ENCODE peak calls at places on chromosomes 12 and 14, in five cellular contexts. V is H9, A is neuronal stem cell, B is IMR-90, I is mesenchymal stem cell. R is an unnamed sample.
A peak's percentile ranks its signal among the peaks of the same experiment; 100 is the strongest.

GRCh38 chr12:57476993-57477709 is 2.5 kb downstream of the ARHGAP9 start:
- DNase-seq in A (no peak), I (no peak), B (no peak), V (no peak), R (no peak)

GRCh38 chr12:100987552-100988277 is 193.1 kb downstream of the ANO4 start:
- DNase-seq in A (peak; percentile 31), I (peak; percentile 60), B (peak; percentile 70), V (peak; percentile 77), R (peak; percentile 37)

GRCh38 chr14:57519051-57519450 is 25.4 kb upstream of the CCDC198 start:
- DNase-seq in B (no peak), A (no peak), V (no peak), I (no peak), R (no peak)

GRCh38 chr12:121033625-121034349 is 5.3 kb downstream of the OASL start:
- DNase-seq in V (no peak), B (no peak), A (no peak), I (peak; percentile 18), R (no peak)

GRCh38 chr12:121581681-121582439 is 1.0 kb upstream of the KDM2B start:
- DNase-seq in I (peak; percentile 68), V (no peak), A (peak; percentile 8), B (peak; percentile 50), R (no peak)

GRCh38 chr14:88791629-88792571 is 853 bp downstream of the EML5 start:
- DNase-seq in B (no peak), V (peak; percentile 37), A (peak; percentile 12), I (no peak), R (no peak)

GRCh38 chr12:93427779-93428564 is 13.8 kb downstream of the UBE2N start:
- DNase-seq in V (no peak), A (no peak), B (peak; percentile 80), I (peak; percentile 31), R (no peak)

GRCh38 chr12:85004199-85004598 is 31.9 kb downstream of the TSPAN19 start:
- DNase-seq in V (no peak), B (no peak), A (no peak), I (no peak), R (no peak)

GRCh38 chr12:10175849-10176641 is 2.8 kb upstream of the TMEM52B start:
- DNase-seq in I (no peak), B (no peak), V (no peak), A (no peak), R (peak; percentile 60)

GRCh38 chr14:96793547-96793946 is 3.6 kb upstream of the VRK1 start:
- DNase-seq in A (no peak), I (no peak), V (no peak), B (no peak), R (no peak)

GRCh38 chr12:47882796-47883546 is 21.8 kb downstream of the VDR start:
- DNase-seq in B (no peak), V (no peak), I (no peak), A (no peak), R (no peak)

GRCh38 chr12:70994217-70994788 is 73.8 kb upstream of the PTPRR start:
- DNase-seq in A (no peak), V (no peak), I (peak; percentile 33), B (peak; percentile 42), R (no peak)

GRCh38 chr14:35470775-35471174 is 63.2 kb upstream of the INSM2 start:
- DNase-seq in B (peak; percentile 31), V (no peak), A (peak; percentile 26), I (peak; percentile 24), R (no peak)

GRCh38 chr12:89657090-89657489 is 51.5 kb downstream of the ATP2B1 start:
- DNase-seq in A (no peak), B (no peak), I (no peak), V (no peak), R (no peak)

GRCh38 chr12:13252616-13253015 is 56.1 kb downstream of the EMP1 start:
- DNase-seq in I (no peak), V (no peak), A (no peak), B (no peak), R (no peak)

GRCh38 chr12:48788852-48789775 is at the start of gene ADCY6:
- DNase-seq in A (peak; percentile 84), B (peak; percentile 70), I (peak; percentile 80), V (peak; percentile 86), R (peak; percentile 44)

GRCh38 chr14:105878554-105878953 is 352.2 kb downstream of the TMEM121 start:
- DNase-seq in V (no peak), A (no peak), I (no peak), B (no peak), R (no peak)

GRCh38 chr12:75751769-75752471 is 240.5 kb upstream of the KRR1 start:
- DNase-seq in V (no peak), B (peak; percentile 25), I (no peak), A (no peak), R (no peak)

GRCh38 chr12:94231718-94232117 is 83.3 kb downstream of the PLXNC1 start:
- DNase-seq in I (no peak), V (no peak), A (no peak), B (no peak), R (no peak)

GRCh38 chr12:109604902-109605536 is 31.4 kb downstream of the MVK start:
- DNase-seq in B (no peak), A (no peak), I (no peak), V (no peak), R (no peak)

GRCh38 chr12:1576410-1577240 is 17.8 kb downstream of the FBXL14 start:
- DNase-seq in A (no peak), B (peak; percentile 85), I (peak; percentile 88), V (no peak), R (no peak)

GRCh38 chr14:100422556-100423420 is 99.6 kb downstream of the SLC25A47 start:
- DNase-seq in V (no peak), I (no peak), B (peak; percentile 49), A (no peak), R (no peak)

DNA sequence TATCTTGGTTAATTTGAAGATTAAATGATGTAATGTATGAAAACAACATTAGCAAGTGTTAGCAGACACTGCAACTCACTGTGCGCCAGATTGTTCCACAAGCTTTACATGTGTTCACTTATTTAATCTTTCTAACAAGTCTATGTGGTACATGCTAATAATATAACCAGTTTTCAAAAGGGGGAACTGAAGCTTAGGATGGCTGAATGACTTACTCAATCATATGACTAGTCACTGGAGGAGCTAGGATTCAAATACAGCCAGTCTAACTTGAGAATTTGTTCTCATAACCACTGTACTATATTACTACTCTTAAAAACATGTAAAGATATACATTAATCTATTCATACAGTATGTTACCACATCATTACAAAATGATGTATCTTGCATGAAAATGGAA is 60.5 kb upstream of the LRIG3 start:
- DNase-seq in I (no peak), B (no peak), V (no peak), A (no peak), R (no peak)
- H3K27ac ChIP-seq in I (no peak overlapping the region), B (no peak overlapping the region), V (no peak overlapping the region), A (no peak overlapping the region), R (no peak overlapping the region)

GRCh38 chr14:60214003-60214402 is 35.0 kb upstream of the PPM1A start:
- DNase-seq in A (no peak), I (no peak), V (no peak), B (no peak), R (no peak)

GRCh38 chr14:60214415-60215126 is 34.5 kb upstream of the PPM1A start:
- DNase-seq in A (no peak), V (no peak), I (no peak), B (no peak), R (no peak)

GRCh38 chr14:60217713-60218112 is 31.3 kb upstream of the PPM1A start:
- DNase-seq in I (no peak), V (no peak), A (no peak), B (no peak), R (no peak)

GRCh38 chr14:60215127-60215444 is 33.9 kb upstream of the PPM1A start:
- DNase-seq in I (no peak), V (no peak), A (no peak), B (no peak), R (no peak)

DNA sequence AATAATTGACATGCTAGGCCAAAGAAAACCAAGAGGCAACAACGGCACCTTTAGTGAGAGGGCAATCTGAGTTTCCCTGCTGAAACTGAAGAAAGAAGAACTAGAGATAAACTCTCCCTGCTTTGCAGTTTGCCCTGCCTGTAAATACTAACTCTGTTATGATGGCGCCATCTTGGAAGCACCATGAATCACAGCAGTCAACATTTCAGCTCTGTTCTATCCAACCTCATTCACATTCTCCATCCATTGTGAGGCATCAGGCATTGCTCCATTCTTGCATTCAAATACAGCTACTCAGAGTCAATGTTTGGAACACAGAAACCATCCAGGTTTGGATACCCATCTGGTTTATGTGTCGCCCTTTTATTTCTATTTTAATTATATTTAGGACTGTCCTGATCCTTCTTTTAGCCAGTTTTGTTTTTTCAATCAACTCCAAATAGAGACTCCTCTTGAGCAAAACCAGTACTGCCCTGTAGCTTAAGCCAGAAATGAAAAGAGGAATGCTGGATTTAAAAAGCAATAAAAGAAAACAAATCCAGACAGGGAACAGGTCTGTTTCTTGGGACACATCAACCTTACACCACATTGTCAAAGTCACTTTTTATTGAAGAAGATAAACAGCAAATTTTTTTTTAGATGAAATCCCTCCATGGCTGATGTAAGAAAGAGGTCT is 33.4 kb upstream of the PPM1A start:
- DNase-seq in A (no peak), B (no peak), I (no peak), V (no peak), R (no peak)
- H3K18ac ChIP-seq in A (no peak overlapping the region), B (no peak overlapping the region), I (no peak overlapping the region), V (no peak overlapping the region), R (no peak overlapping the region)

GRCh38 chr14:61343471-61343870 is 22.1 kb downstream of the PRKCH start:
- DNase-seq in B (no peak), I (no peak), A (no peak), V (no peak), R (no peak)
- H3K27ac ChIP-seq in B (no peak overlapping the region), I (no peak overlapping the region), A (no peak overlapping the region), V (no peak overlapping the region), R (no peak overlapping the region)

DNA sequence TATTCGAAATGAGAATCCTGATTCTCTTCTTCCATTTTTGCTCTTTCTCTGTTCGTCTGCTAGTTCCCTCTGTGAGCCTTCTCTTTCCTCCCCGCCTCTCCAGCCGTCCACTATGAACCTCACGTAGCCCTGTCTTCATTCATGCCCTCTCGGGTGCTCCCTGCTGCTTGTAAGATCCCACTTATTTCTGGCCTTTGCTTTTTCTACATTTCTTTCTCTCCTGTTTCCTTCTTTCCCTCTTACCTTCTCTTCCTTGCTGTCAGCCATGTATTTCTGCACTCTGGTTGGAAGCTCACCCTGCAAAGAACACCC is 85.9 kb downstream of the SAMD4A start:
- DNase-seq in V (no peak), A (no peak), B (no peak), I (no peak), R (no peak)
- H3K18ac ChIP-seq in V (peak overlapping the region; percentile 42), A (peak overlapping the region; percentile 74), B (peak overlapping the region; percentile 95), I (peak overlapping the region; percentile 70), R (peak overlapping the region; percentile 95)

GRCh38 chr14:61438036-61438435 is 116.7 kb downstream of the PRKCH start:
- DNase-seq in V (no peak), A (no peak), I (no peak), B (no peak), R (no peak)
- H3K27ac ChIP-seq in V (no peak overlapping the region), A (no peak overlapping the region), I (no peak overlapping the region), B (no peak overlapping the region), R (peak overlapping the region; percentile 72)

R was measured in trophoblast cell.